ENCODE peak calls at places on chromosomes 4 and X, in six cellular contexts. One of them, this sample, is unnamed.

GRCh38 chrX:136210243-136210642 is 41.0 kb downstream of the MAP7D3 start:
- DNase-seq in IMR-90: no peak
- DNase-seq in right lobe of liver: no peak
- DNase-seq in AG10803: no peak
- DNase-seq in A549: no peak
- DNase-seq in adrenal gland: no peak
- DNase-seq in this sample: no peak

GRCh38 chr4:76951333-76952033 is 1.9 kb downstream of the SEPTIN11 start:
- DNase-seq in IMR-90: no peak
- DNase-seq in right lobe of liver: no peak
- DNase-seq in AG10803: no peak
- DNase-seq in A549: no peak
- DNase-seq in adrenal gland: no peak
- DNase-seq in this sample: no peak

GRCh38 chr4:103493450-103494159 is 226.2 kb downstream of the TACR3 start:
- DNase-seq in IMR-90: no peak
- DNase-seq in right lobe of liver: no peak
- DNase-seq in AG10803: no peak
- DNase-seq in A549: no peak
- DNase-seq in adrenal gland: no peak
- DNase-seq in this sample: no peak

GRCh38 chr4:112905728-112906127 is 143.7 kb upstream of the ANK2 start:
- DNase-seq in IMR-90: no peak
- DNase-seq in right lobe of liver: no peak
- DNase-seq in AG10803: no peak
- DNase-seq in A549: no peak
- DNase-seq in adrenal gland: no peak
- DNase-seq in this sample: no peak

GRCh38 chrX:729583-730409 is 99.2 kb downstream of the SHOX start:
- DNase-seq in IMR-90: no peak
- DNase-seq in right lobe of liver: no peak
- DNase-seq in AG10803: no peak
- DNase-seq in A549: no peak
- DNase-seq in adrenal gland: no peak
- DNase-seq in this sample: no peak

GRCh38 chr4:10421344-10422055 is 35.7 kb downstream of the ZNF518B start:
- DNase-seq in IMR-90: no peak
- DNase-seq in right lobe of liver: no peak
- DNase-seq in AG10803: no peak
- DNase-seq in A549: no peak
- DNase-seq in adrenal gland: no peak
- DNase-seq in this sample: no peak

GRCh38 chr4:168076989-168077725 is 15.2 kb upstream of the ANXA10 start:
- DNase-seq in IMR-90: peak
- DNase-seq in right lobe of liver: no peak
- DNase-seq in AG10803: peak
- DNase-seq in A549: peak
- DNase-seq in adrenal gland: peak
- DNase-seq in this sample: peak

GRCh38 chr4:91113130-91113706 is 986.0 kb downstream of the CCSER1 start:
- DNase-seq in IMR-90: peak
- DNase-seq in right lobe of liver: no peak
- DNase-seq in AG10803: no peak
- DNase-seq in A549: peak
- DNase-seq in adrenal gland: no peak
- DNase-seq in this sample: peak

GRCh38 chr4:138630666-138631065 is 384.9 kb upstream of the NOCT start:
- DNase-seq in IMR-90: no peak
- DNase-seq in right lobe of liver: no peak
- DNase-seq in AG10803: no peak
- DNase-seq in A549: no peak
- DNase-seq in adrenal gland: no peak
- DNase-seq in this sample: no peak

GRCh38 chrX:7028246-7028645 is 119.3 kb upstream of the STS start:
- DNase-seq in IMR-90: peak
- DNase-seq in right lobe of liver: no peak
- DNase-seq in AG10803: peak
- DNase-seq in A549: no peak
- DNase-seq in adrenal gland: no peak
- DNase-seq in this sample: no peak

GRCh38 chr4:74400395-74400794 is 35.5 kb downstream of the EREG start:
- DNase-seq in IMR-90: no peak
- DNase-seq in right lobe of liver: no peak
- DNase-seq in AG10803: no peak
- DNase-seq in A549: no peak
- DNase-seq in adrenal gland: no peak
- DNase-seq in this sample: no peak

GRCh38 chr4:7699825-7700224 is 239.8 kb downstream of the AFAP1 start:
- DNase-seq in IMR-90: no peak
- DNase-seq in right lobe of liver: no peak
- DNase-seq in AG10803: no peak
- DNase-seq in A549: no peak
- DNase-seq in adrenal gland: no peak
- DNase-seq in this sample: no peak

DNA sequence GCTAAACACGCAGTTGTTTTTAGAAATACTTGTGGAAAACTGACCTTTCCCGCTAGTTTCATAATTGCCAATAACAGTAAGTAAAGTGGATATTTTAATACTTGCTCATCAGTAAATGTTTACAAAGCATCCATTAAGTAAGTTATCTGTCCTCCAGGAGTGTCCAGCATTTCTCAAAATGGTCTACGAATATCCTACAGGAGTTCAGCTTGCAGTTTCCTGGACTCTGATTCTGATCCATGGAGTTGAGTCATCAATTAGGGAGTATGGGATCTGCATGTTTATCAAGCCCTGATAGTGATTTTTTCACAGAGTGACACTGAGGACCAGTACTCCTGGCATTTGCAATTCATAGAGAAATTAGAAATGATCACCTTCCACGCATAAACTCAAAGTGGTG is 325.2 kb upstream of the AADAT start:
- DNase-seq in IMR-90: peak
- DNase-seq in right lobe of liver: no peak
- DNase-seq in AG10803: no peak
- DNase-seq in A549: no peak
- DNase-seq in adrenal gland: no peak
- DNase-seq in this sample: no peak
- H3K4me3 ChIP-seq in IMR-90: no peak
- H3K4me3 ChIP-seq in right lobe of liver: no peak
- H3K4me3 ChIP-seq in AG10803: no peak
- H3K4me3 ChIP-seq in A549: no peak
- H3K4me3 ChIP-seq in adrenal gland: no peak
- H3K4me3 ChIP-seq in this sample: no peak

DNA sequence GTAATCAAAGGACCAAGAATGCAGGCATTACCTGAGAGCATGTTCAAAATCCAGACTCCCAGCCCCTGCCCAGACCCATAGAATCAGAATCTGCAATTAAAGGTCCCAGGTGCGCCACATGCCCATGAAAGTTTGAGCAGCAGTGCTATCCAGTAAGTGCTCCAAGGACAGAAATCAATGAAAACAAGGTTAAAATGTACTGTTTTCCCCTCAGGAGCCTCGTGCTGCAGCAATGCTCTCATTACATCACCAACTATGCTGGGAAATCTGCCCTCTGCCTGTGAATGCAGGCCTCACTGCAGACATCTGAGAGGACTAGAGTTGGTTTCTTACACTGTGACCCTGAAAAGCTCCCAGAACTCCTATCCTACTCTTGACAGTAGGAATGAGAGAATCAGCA is 21.1 kb downstream of the ANXA5 start:
- DNase-seq in IMR-90: peak
- DNase-seq in right lobe of liver: no peak
- DNase-seq in AG10803: peak
- DNase-seq in A549: no peak
- DNase-seq in adrenal gland: peak
- DNase-seq in this sample: no peak
- TF ChIP-seq CTCF in IMR-90: peak
- TF ChIP-seq CTCF in right lobe of liver: no peak
- TF ChIP-seq CTCF in AG10803: peak
- TF ChIP-seq CTCF in A549: no peak
- TF ChIP-seq CTCF in adrenal gland: peak
- TF ChIP-seq CTCF in this sample: peak

GRCh38 chr4:58216461-58216860 is 1106.3 kb upstream of the IGFBP7 start:
- DNase-seq in IMR-90: no peak
- DNase-seq in right lobe of liver: no peak
- DNase-seq in AG10803: no peak
- DNase-seq in A549: no peak
- DNase-seq in adrenal gland: no peak
- DNase-seq in this sample: no peak
- H3K4me3 ChIP-seq in IMR-90: no peak
- H3K4me3 ChIP-seq in right lobe of liver: no peak
- H3K4me3 ChIP-seq in AG10803: no peak
- H3K4me3 ChIP-seq in A549: no peak
- H3K4me3 ChIP-seq in adrenal gland: no peak
- H3K4me3 ChIP-seq in this sample: no peak

GRCh38 chrX:38276089-38276488 is 51.2 kb downstream of the RPGR start:
- DNase-seq in IMR-90: no peak
- DNase-seq in right lobe of liver: no peak
- DNase-seq in AG10803: no peak
- DNase-seq in A549: no peak
- DNase-seq in adrenal gland: no peak
- DNase-seq in this sample: no peak
- TF ChIP-seq CTCF in IMR-90: no peak
- TF ChIP-seq CTCF in right lobe of liver: no peak
- TF ChIP-seq CTCF in AG10803: no peak
- TF ChIP-seq CTCF in A549: no peak
- TF ChIP-seq CTCF in adrenal gland: no peak
- TF ChIP-seq CTCF in this sample: no peak

GRCh38 chr4:156596026-156596425 is 375.6 kb downstream of the PDGFC start:
- DNase-seq in IMR-90: peak
- DNase-seq in right lobe of liver: no peak
- DNase-seq in AG10803: peak
- DNase-seq in A549: no peak
- DNase-seq in adrenal gland: no peak
- DNase-seq in this sample: no peak

GRCh38 chr4:156593464-156593863 is 378.1 kb downstream of the PDGFC start:
- DNase-seq in IMR-90: peak
- DNase-seq in right lobe of liver: no peak
- DNase-seq in AG10803: no peak
- DNase-seq in A549: no peak
- DNase-seq in adrenal gland: no peak
- DNase-seq in this sample: no peak

GRCh38 chr4:156595041-156595440 is 376.6 kb downstream of the PDGFC start:
- DNase-seq in IMR-90: peak
- DNase-seq in right lobe of liver: no peak
- DNase-seq in AG10803: no peak
- DNase-seq in A549: no peak
- DNase-seq in adrenal gland: no peak
- DNase-seq in this sample: no peak

GRCh38 chr4:156594619-156595018 is 377.0 kb downstream of the PDGFC start:
- DNase-seq in IMR-90: no peak
- DNase-seq in right lobe of liver: no peak
- DNase-seq in AG10803: no peak
- DNase-seq in A549: no peak
- DNase-seq in adrenal gland: peak
- DNase-seq in this sample: no peak

DNA sequence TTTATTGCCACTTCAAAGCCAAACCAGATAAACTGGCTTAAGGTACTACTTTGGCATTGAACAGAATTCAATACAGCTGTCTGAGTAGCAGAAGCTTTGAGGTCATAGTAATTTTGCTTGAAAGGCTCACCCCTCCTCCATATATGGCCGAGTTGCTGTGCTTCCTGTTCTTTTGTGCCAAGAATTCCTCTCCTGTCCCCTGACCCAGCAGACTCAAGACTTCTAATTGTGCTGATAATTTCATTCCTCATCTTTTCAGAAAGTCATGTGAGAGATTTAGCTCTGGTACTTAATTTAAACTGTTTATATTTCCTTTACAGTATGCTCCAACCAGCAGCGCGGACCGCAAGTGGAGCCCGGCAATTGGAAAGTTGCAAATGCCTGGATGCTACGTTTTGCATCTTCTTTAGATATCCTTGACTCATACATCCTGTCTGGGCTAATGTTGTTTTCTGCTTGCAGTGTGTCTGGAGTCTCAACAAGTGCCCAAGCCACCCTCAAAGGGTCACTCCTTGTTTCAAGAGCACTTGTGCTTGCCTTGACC is 373.4 kb downstream of the PDGFC start:
- DNase-seq in IMR-90: peak
- DNase-seq in right lobe of liver: no peak
- DNase-seq in AG10803: no peak
- DNase-seq in A549: no peak
- DNase-seq in adrenal gland: no peak
- DNase-seq in this sample: no peak
- H3K4me3 ChIP-seq in IMR-90: no peak
- H3K4me3 ChIP-seq in right lobe of liver: no peak
- H3K4me3 ChIP-seq in AG10803: no peak
- H3K4me3 ChIP-seq in A549: no peak
- H3K4me3 ChIP-seq in adrenal gland: no peak
- H3K4me3 ChIP-seq in this sample: no peak

GRCh38 chr4:3329887-3330286 is 37.1 kb downstream of the RGS12 start:
- DNase-seq in IMR-90: no peak
- DNase-seq in right lobe of liver: no peak
- DNase-seq in AG10803: no peak
- DNase-seq in A549: no peak
- DNase-seq in adrenal gland: no peak
- DNase-seq in this sample: no peak
- TF ChIP-seq CTCF in IMR-90: no peak
- TF ChIP-seq CTCF in right lobe of liver: no peak
- TF ChIP-seq CTCF in AG10803: no peak
- TF ChIP-seq CTCF in A549: no peak
- TF ChIP-seq CTCF in adrenal gland: no peak
- TF ChIP-seq CTCF in this sample: no peak

DNA sequence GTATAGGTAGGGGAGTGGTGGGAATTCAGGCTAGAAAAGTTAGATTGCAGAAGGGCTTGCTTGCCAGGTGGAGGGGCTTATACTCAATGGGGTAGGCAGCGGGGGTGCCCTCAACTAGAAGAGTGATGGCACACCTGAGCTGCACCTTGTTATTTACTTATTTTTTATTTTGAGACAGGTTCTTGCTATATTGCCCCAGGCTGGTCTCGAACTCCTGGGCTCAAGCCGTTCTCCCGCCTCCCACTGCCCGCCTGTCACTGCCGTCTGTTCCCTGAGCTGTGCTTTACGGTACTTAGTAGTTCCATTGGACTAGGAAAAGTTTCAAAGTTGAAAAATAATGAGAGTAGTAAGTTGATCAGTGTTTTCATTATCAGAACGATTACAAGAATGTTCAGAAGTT is 2.0 kb downstream of the ZFX start:
- DNase-seq in IMR-90: no peak
- DNase-seq in right lobe of liver: no peak
- DNase-seq in AG10803: no peak
- DNase-seq in A549: no peak
- DNase-seq in adrenal gland: no peak
- DNase-seq in this sample: no peak
- H3K4me3 ChIP-seq in IMR-90: peak
- H3K4me3 ChIP-seq in right lobe of liver: peak
- H3K4me3 ChIP-seq in AG10803: peak
- H3K4me3 ChIP-seq in A549: peak
- H3K4me3 ChIP-seq in adrenal gland: peak
- H3K4me3 ChIP-seq in this sample: peak